ENCODE peak calls at places on chromosomes 1 and 21, in ten cellular contexts. W, H, U, C, N, K, O, S, I and R are unnamed samples.

GRCh38 chr1:119316870-119317416 is 51.6 kb upstream of the HAO2 start:
- DNase-seq in W (no peak), H (no peak), U (peak), C (no peak), N (no peak), K (no peak), O (no peak), S (no peak), I (no peak), R (no peak)

GRCh38 chr1:167899253-167899681 is 14.7 kb downstream of the ADCY10 start:
- DNase-seq in W (no peak), H (peak), U (no peak), C (no peak), N (no peak), K (no peak), O (no peak), S (no peak), I (no peak), R (no peak)

GRCh38 chr1:6795661-6796060 is 10.4 kb downstream of the CAMTA1 start:
- DNase-seq in W (no peak), H (no peak), U (no peak), C (no peak), N (no peak), K (no peak), O (no peak), S (no peak), I (peak), R (no peak)

GRCh38 chr1:37477198-37477931 is 3.0 kb downstream of the ZC3H12A start:
- DNase-seq in W (no peak), H (peak), U (peak), C (peak), N (no peak), K (peak), O (no peak), S (no peak), I (peak), R (no peak)

GRCh38 chr1:4512622-4513021 is 141.8 kb upstream of the AJAP1 start:
- DNase-seq in W (no peak), H (no peak), U (no peak), C (no peak), N (no peak), K (no peak), O (no peak), S (no peak), I (no peak), R (no peak)

GRCh38 chr1:12620931-12621330 is 2.9 kb upstream of the DHRS3 start:
- DNase-seq in W (no peak), H (no peak), U (no peak), C (no peak), N (no peak), K (no peak), O (no peak), S (no peak), I (no peak), R (no peak)

GRCh38 chr1:41853907-41854306 is 64.8 kb downstream of the HIVEP3 start:
- DNase-seq in W (no peak), H (no peak), U (no peak), C (no peak), N (no peak), K (no peak), O (no peak), S (no peak), I (no peak), R (no peak)

GRCh38 chr21:45747233-45747766 is 103.8 kb downstream of the PCBP3 start:
- DNase-seq in W (no peak), H (no peak), U (no peak), C (no peak), N (no peak), K (no peak), O (no peak), S (no peak), I (no peak), R (no peak)

GRCh38 chr1:64920936-64921589 is 45.3 kb downstream of the JAK1 start:
- DNase-seq in W (no peak), H (no peak), U (no peak), C (no peak), N (no peak), K (peak), O (no peak), S (peak), I (no peak), R (no peak)

GRCh38 chr1:20588634-20589225 is at the start of gene CDA:
- DNase-seq in W (no peak), H (no peak), U (no peak), C (no peak), N (no peak), K (peak), O (no peak), S (no peak), I (no peak), R (no peak)

GRCh38 chr1:204977327-204977726 is 65.7 kb upstream of the CNTN2 start:
- DNase-seq in W (no peak), H (no peak), U (no peak), C (no peak), N (no peak), K (no peak), O (no peak), S (no peak), I (no peak), R (no peak)

GRCh38 chr1:10663668-10664035 is 132.8 kb downstream of the CASZ1 start:
- DNase-seq in W (peak), H (no peak), U (no peak), C (no peak), N (no peak), K (no peak), O (no peak), S (no peak), I (no peak), R (no peak)

GRCh38 chr1:173702736-173703135 is 12.0 kb upstream of the KLHL20 start:
- DNase-seq in W (no peak), H (no peak), U (no peak), C (no peak), N (no peak), K (no peak), O (no peak), S (no peak), I (no peak), R (no peak)

GRCh38 chr1:64469977-64470669 is at the start of gene CACHD1:
- DNase-seq in W (peak), H (peak), U (peak), C (peak), N (peak), K (peak), O (peak), S (peak), I (peak), R (peak)

GRCh38 chr1:232472485-232473041 is 157.4 kb downstream of the SIPA1L2 start:
- DNase-seq in W (no peak), H (no peak), U (peak), C (no peak), N (no peak), K (no peak), O (no peak), S (peak), I (peak), R (no peak)

GRCh38 chr1:84693009-84693408 is 2.7 kb upstream of the SSX2IP start:
- DNase-seq in W (no peak), H (no peak), U (no peak), C (no peak), N (no peak), K (no peak), O (no peak), S (no peak), I (peak), R (no peak)

GRCh38 chr1:70134148-70134547 is 71.2 kb downstream of the LRRC40 start:
- DNase-seq in W (no peak), H (no peak), U (no peak), C (no peak), N (no peak), K (no peak), O (no peak), S (no peak), I (peak), R (no peak)

GRCh38 chr1:154906621-154907081 is 29.9 kb downstream of the PMVK start:
- DNase-seq in W (no peak), H (no peak), U (no peak), C (no peak), N (no peak), K (peak), O (no peak), S (no peak), I (peak), R (no peak)